ENCODE peak calls at places on chromosomes 3 and 15, in seven cellular contexts. F, T, E, N, Z, H and I are unnamed samples.

GRCh38 chr15:58771621-58772235 is 626 bp downstream of the MINDY2 start:
- DNase-seq in F (peak), T (peak), E (no peak), N (no peak), Z (no peak), H (no peak), I (no peak)

GRCh38 chr3:33537135-33537534 is 96.9 kb upstream of the UBP1 start:
- DNase-seq in F (no peak), T (no peak), E (no peak), N (no peak), Z (no peak), H (no peak), I (no peak)

GRCh38 chr3:182596673-182597410 is 196.5 kb upstream of the ATP11B start:
- DNase-seq in F (no peak), T (no peak), E (no peak), N (no peak), Z (peak), H (no peak), I (no peak)

GRCh38 chr3:151171145-151171544 is 31.9 kb downstream of the GPR171 start:
- DNase-seq in F (no peak), T (peak), E (no peak), N (no peak), Z (no peak), H (no peak), I (no peak)

GRCh38 chr3:78112266-78112665 is 1072.4 kb downstream of the ROBO2 start:
- DNase-seq in F (no peak), T (no peak), E (no peak), N (no peak), Z (no peak), H (no peak), I (no peak)

GRCh38 chr3:131655076-131655685 is 152.4 kb upstream of the MRPL3 start:
- DNase-seq in F (no peak), T (no peak), E (peak), N (no peak), Z (no peak), H (no peak), I (no peak)

GRCh38 chr15:90915808-90916440 is 12.8 kb downstream of the MAN2A2 start:
- DNase-seq in F (no peak), T (no peak), E (no peak), N (no peak), Z (no peak), H (no peak), I (no peak)

GRCh38 chr3:176872771-176873209 is 324.5 kb downstream of the TBL1XR1 start:
- DNase-seq in F (no peak), T (peak), E (peak), N (no peak), Z (peak), H (peak), I (peak)

GRCh38 chr3:132134611-132135010 is 99.8 kb upstream of the CPNE4 start:
- DNase-seq in F (no peak), T (no peak), E (peak), N (peak), Z (no peak), H (no peak), I (peak)

GRCh38 chr3:135752851-135753250 is 212.7 kb upstream of the PPP2R3A start:
- DNase-seq in F (no peak), T (no peak), E (no peak), N (no peak), Z (no peak), H (no peak), I (no peak)

GRCh38 chr15:100718075-100718980 is 115.9 kb downstream of the ASB7 start:
- DNase-seq in F (no peak), T (no peak), E (no peak), N (no peak), Z (no peak), H (no peak), I (no peak)

GRCh38 chr3:17035033-17035432 is 150.3 kb downstream of the PLCL2 start:
- DNase-seq in F (no peak), T (no peak), E (no peak), N (no peak), Z (no peak), H (no peak), I (no peak)

GRCh38 chr15:78988361-78988911 is 43.6 kb upstream of the CTSH start:
- DNase-seq in F (no peak), T (no peak), E (peak), N (peak), Z (no peak), H (no peak), I (peak)

GRCh38 chr15:26438718-26439117 is 334.1 kb downstream of the GABRB3 start:
- DNase-seq in F (no peak), T (no peak), E (no peak), N (no peak), Z (no peak), H (no peak), I (no peak)

GRCh38 chr3:11146771-11147363 is 7.4 kb upstream of the HRH1 start:
- DNase-seq in F (no peak), T (no peak), E (no peak), N (no peak), Z (no peak), H (no peak), I (no peak)

GRCh38 chr3:196774845-196775422 is 35.3 kb downstream of the PAK2 start:
- DNase-seq in F (no peak), T (no peak), E (no peak), N (no peak), Z (no peak), H (no peak), I (no peak)

GRCh38 chr3:53142986-53143385 is 12.8 kb upstream of the RFT1 start:
- DNase-seq in F (no peak), T (no peak), E (no peak), N (no peak), Z (no peak), H (no peak), I (no peak)

GRCh38 chr15:64038878-64039277 is 7.4 kb downstream of the DAPK2 start:
- DNase-seq in F (no peak), T (no peak), E (no peak), N (no peak), Z (no peak), H (no peak), I (no peak)